ENCODE peak calls at places on chromosome 13, in ten cellular contexts. Z is NCI-H774, S is aorta, C is HEK293T, L is MCF 10A, A is GM12878, D is left ventricle myocardium inferior, J is germinal center, N is nephron progenitor cell, P is iris pigment epithelial cell. R is an unnamed sample.
A peak's percentile ranks its signal among the peaks of the same experiment; 100 is the strongest.

GRCh38 chr13:110341445-110342247 is 34.6 kb downstream of the COL4A2 start:
- DNase-seq in Z (peak; percentile 57), S (peak; percentile 71), C (no peak), L (no peak), A (no peak), D (no peak), J (no peak), N (no peak), P (peak; percentile 89), R (no peak)

GRCh38 chr13:74132768-74133656 is 1.2 kb downstream of the KLF12 start:
- DNase-seq in Z (no peak), S (peak; percentile 58), C (peak; percentile 51), L (peak; percentile 36), A (no peak), D (peak; percentile 28), J (peak; percentile 21), N (peak; percentile 45), P (peak; percentile 56), R (peak; percentile 66)

GRCh38 chr13:107003911-107004310 is 436.0 kb upstream of the ARGLU1 start:
- DNase-seq in Z (no peak), S (no peak), C (no peak), L (no peak), A (no peak), D (no peak), J (no peak), N (no peak), P (no peak), R (no peak)

GRCh38 chr13:109426690-109426990 is 359.7 kb downstream of the IRS2 start:
- DNase-seq in Z (no peak), S (no peak), C (no peak), L (no peak), A (no peak), D (no peak), J (no peak), N (no peak), P (peak; percentile 18), R (no peak)

GRCh38 chr13:75326173-75327131 is 155.5 kb downstream of the TBC1D4 start:
- DNase-seq in Z (no peak), S (no peak), C (no peak), L (no peak), A (no peak), D (no peak), J (peak; percentile 22), N (no peak), P (peak; percentile 73), R (no peak)

GRCh38 chr13:71828117-71828516 is 38.9 kb downstream of the DACH1 start:
- DNase-seq in Z (no peak), S (no peak), C (no peak), L (no peak), A (no peak), D (no peak), J (no peak), N (no peak), P (peak; percentile 33), R (no peak)

GRCh38 chr13:101149735-101150380 is 266.4 kb downstream of the NALCN start:
- DNase-seq in Z (no peak), S (no peak), C (peak; percentile 5), L (peak; percentile 40), A (no peak), D (no peak), J (no peak), N (peak; percentile 42), P (peak; percentile 84), R (no peak)

GRCh38 chr13:94112227-94112626 is 367.3 kb downstream of the DCT start:
- DNase-seq in Z (no peak), S (peak; percentile 42), C (no peak), L (peak; percentile 73), A (no peak), D (no peak), J (no peak), N (no peak), P (peak; percentile 97), R (peak; percentile 59)

GRCh38 chr13:22828081-22828480 is 352.7 kb upstream of the SGCG start:
- DNase-seq in Z (no peak), S (no peak), C (no peak), L (no peak), A (no peak), D (no peak), J (no peak), N (no peak), P (peak; percentile 42), R (no peak)

GRCh38 chr13:81771948-81772347 is 1431.0 kb upstream of the SPRY2 start:
- DNase-seq in Z (no peak), S (no peak), C (no peak), L (no peak), A (no peak), D (no peak), J (no peak), N (no peak), P (no peak), R (no peak)

GRCh38 chr13:90272356-90272755 is 1075.1 kb upstream of the MIR17HG start:
- DNase-seq in Z (no peak), S (no peak), C (no peak), L (peak; percentile 58), A (no peak), D (no peak), J (no peak), N (no peak), P (peak; percentile 47), R (no peak)

GRCh38 chr13:23799945-23800344 is 89.3 kb downstream of the MIPEP start:
- DNase-seq in Z (no peak), S (no peak), C (no peak), L (no peak), A (peak; percentile 84), D (no peak), J (no peak), N (no peak), P (peak; percentile 31), R (no peak)

GRCh38 chr13:51225034-51225433 is 2.8 kb downstream of the FAM124A start:
- DNase-seq in Z (no peak), S (no peak), C (no peak), L (peak; percentile 36), A (no peak), D (no peak), J (no peak), N (no peak), P (peak; percentile 24), R (no peak)

GRCh38 chr13:76597868-76598267 is 288.3 kb downstream of the KCTD12 start:
- DNase-seq in Z (no peak), S (no peak), C (no peak), L (no peak), A (no peak), D (no peak), J (no peak), N (no peak), P (no peak), R (no peak)

GRCh38 chr13:99085139-99085845 is 107.4 kb upstream of the DOCK9 start:
- DNase-seq in Z (no peak), S (no peak), C (no peak), L (no peak), A (no peak), D (no peak), J (peak; percentile 28), N (peak; percentile 17), P (no peak), R (no peak)

GRCh38 chr13:51325837-51326236 is 13.7 kb upstream of the SERPINE3 start:
- DNase-seq in Z (no peak), S (no peak), C (no peak), L (no peak), A (no peak), D (no peak), J (no peak), N (no peak), P (no peak), R (no peak)

GRCh38 chr13:27406178-27406939 is 18.1 kb upstream of the GTF3A start:
- DNase-seq in Z (peak; percentile 3), S (no peak), C (peak; percentile 61), L (peak; percentile 55), A (no peak), D (no peak), J (peak; percentile 55), N (no peak), P (peak; percentile 53), R (no peak)

GRCh38 chr13:79593611-79594275 is 112.8 kb downstream of the NDFIP2 start:
- DNase-seq in Z (no peak), S (no peak), C (no peak), L (peak; percentile 58), A (no peak), D (no peak), J (no peak), N (no peak), P (peak; percentile 78), R (no peak)

GRCh38 chr13:73228546-73228945 is 169.7 kb downstream of the KLF5 start:
- DNase-seq in Z (no peak), S (no peak), C (no peak), L (peak; percentile 32), A (no peak), D (no peak), J (no peak), N (no peak), P (peak; percentile 44), R (no peak)

GRCh38 chr13:83765796-83766195 is 116.5 kb downstream of the SLITRK1 start:
- DNase-seq in Z (no peak), S (no peak), C (no peak), L (no peak), A (no peak), D (no peak), J (no peak), N (no peak), P (no peak), R (no peak)

GRCh38 chr13:105773887-105774538 is 761.4 kb downstream of the EFNB2 start:
- DNase-seq in Z (no peak), S (no peak), C (no peak), L (peak; percentile 44), A (no peak), D (no peak), J (no peak), N (no peak), P (peak; percentile 94), R (no peak)

GRCh38 chr13:37736040-37736439 is 133.5 kb downstream of the TRPC4 start:
- DNase-seq in Z (no peak), S (no peak), C (no peak), L (no peak), A (no peak), D (no peak), J (no peak), N (no peak), P (no peak), R (no peak)